ENCODE peak calls at places on chromosomes 12 and 14, in nine cellular contexts. M, Y, U, N, T, P, R, C and V are unnamed samples. For H3K27me3, the result is how much of the 10 kb centered on the place peaks cover.

GRCh38 chr12:58066296-58066695 is 124.9 kb downstream of the ATP23 start:
- DNase-seq in M (no peak), C (no peak), T (no peak), U (no peak), N (no peak), R (no peak), P (no peak), Y (no peak), V (no peak)

GRCh38 chr12:40010899-40011774 is 94.7 kb downstream of the SLC2A13 start:
- DNase-seq in C (peak), Y (peak), R (peak), N (peak), U (peak), P (peak), M (peak), T (peak), V (no peak)

GRCh38 chr12:119649202-119649808 is 18.6 kb upstream of the PRKAB1 start:
- DNase-seq in U (peak), C (peak), R (no peak), Y (no peak), M (no peak), P (no peak), T (no peak), N (no peak), V (no peak)

GRCh38 chr12:127429556-127429955 is 837.4 kb upstream of the TMEM132C start:
- DNase-seq in Y (no peak), R (no peak), N (no peak), M (no peak), P (no peak), U (no peak), T (no peak), C (no peak), V (no peak)

GRCh38 chr12:130398089-130398848 is 60.6 kb downstream of the PIWIL1 start:
- DNase-seq in T (no peak), P (no peak), R (no peak), C (no peak), M (no peak), N (no peak), Y (no peak), U (no peak), V (no peak)

GRCh38 chr14:95255487-95255886 is 64.2 kb downstream of the CLMN start:
- DNase-seq in C (peak), N (peak), U (peak), M (peak), T (no peak), R (no peak), P (no peak), Y (peak), V (no peak)

GRCh38 chr12:47773858-47774580 is 981 bp downstream of the SLC48A1 start:
- DNase-seq in N (no peak), U (no peak), R (no peak), Y (no peak), M (no peak), T (no peak), P (no peak), C (no peak), V (no peak)

GRCh38 chr12:27859648-27860047 is 79.6 kb upstream of the MANSC4 start:
- DNase-seq in Y (no peak), T (no peak), N (no peak), R (no peak), C (no peak), U (no peak), P (no peak), M (no peak), V (no peak)

GRCh38 chr14:54300881-54301280 is 95.9 kb upstream of the CDKN3 start:
- DNase-seq in U (no peak), R (no peak), N (no peak), Y (no peak), M (no peak), T (no peak), C (no peak), P (no peak), V (no peak)

GRCh38 chr14:67998804-67999203 is 179.2 kb downstream of the RAD51B start:
- DNase-seq in U (no peak), M (no peak), N (no peak), R (no peak), P (no peak), T (no peak), C (no peak), Y (no peak), V (no peak)

DNA sequence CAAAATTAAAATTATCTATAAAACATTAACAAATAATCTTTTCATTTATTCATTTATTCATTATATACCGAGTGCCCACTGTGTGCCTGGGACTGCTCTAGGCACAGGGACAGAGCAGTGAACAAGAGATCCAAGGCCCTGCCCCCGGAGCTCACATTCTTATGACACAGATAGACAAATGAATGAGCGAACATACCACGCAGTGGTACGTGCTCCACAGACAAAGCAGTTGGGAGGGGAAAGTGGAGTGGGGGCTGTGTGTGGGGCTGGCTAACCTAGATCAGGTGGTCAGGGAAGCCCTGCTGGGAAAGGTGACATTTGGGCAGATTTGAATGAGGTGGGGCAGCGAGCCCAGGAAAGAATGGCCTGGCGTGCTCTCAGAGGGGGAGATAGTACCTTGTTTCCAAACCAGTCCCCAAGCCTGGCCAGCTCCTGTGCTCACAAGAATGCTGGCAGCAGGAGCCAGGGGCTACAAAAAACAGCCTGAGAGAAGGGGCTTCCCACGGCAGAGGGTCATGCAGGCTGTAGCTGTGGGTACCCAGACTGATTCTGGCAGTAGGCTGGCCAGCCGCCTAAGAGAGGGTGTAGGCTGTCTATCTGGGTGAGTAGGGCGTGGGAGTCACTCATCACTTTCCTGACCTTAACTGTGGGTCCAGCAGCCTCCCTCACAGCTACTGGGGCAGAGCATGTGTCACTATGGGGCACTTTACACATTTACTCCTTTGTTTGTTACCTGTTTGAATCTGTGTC is 57.8 kb upstream of the ACTN1 start:
- DNase-seq in U (no peak), M (no peak), Y (no peak), P (peak), C (no peak), R (no peak), N (no peak), T (no peak), V (no peak)
- H3K27ac ChIP-seq in U (no peak), M (no peak), Y (no peak), P (no peak), C (no peak), R (no peak), N (no peak), T (peak), V (no peak)

DNA sequence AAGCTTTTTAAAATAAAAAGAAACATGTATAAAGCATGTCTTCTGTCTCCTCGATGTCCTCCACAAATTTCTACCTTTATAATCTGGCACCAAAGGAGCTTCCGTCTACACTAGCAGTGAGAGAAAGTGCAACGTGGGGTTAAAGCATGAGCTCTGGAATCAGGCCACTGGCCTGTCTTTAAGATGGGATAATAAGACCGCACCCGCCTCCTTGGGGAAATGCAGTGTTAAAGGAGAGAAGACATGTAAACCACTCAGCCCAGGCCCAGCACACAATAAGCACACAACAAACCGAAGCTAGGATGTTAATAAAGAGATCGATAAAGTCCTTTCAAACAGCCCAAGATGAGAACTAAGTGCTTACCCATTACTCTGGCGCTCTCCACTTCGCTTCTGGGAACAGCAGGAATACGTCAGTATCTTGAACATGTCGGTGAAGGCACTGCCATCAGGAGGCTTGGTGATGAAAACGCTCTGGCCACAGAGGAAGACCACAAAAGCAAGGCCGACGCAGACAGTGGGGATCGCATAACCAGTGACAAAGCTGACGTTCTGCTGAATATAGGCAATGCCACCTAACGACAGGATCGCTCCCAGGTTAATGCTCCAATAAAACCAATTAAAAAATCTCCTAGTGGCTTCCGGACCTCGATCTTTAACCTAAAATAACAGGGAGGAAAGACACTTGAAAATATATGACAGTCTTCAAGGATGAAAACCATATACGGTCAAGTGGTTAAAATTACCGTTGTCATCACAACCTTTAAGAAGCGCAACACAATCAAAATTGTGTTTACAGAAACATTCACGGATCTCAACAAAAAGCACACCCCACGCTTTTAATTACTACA is 9.1 kb downstream of the SLC15A4 start:
- DNase-seq in M (no peak), U (no peak), P (no peak), N (no peak), C (no peak), Y (no peak), R (no peak), T (no peak), V (no peak)
- H3K27me3 ChIP-seq in M (under half), U (under half), P (under half), N (under half), C (under half), Y (under half), R (under half), T (under half), V (under half)

GRCh38 chr14:102806447-102806846 is 29.2 kb downstream of the TRAF3 start:
- DNase-seq in Y (no peak), M (no peak), N (no peak), P (no peak), T (no peak), C (no peak), U (no peak), R (no peak), V (no peak)
- H3K4me3 ChIP-seq in Y (no peak), M (no peak), N (no peak), P (no peak), T (no peak), C (no peak), U (no peak), R (no peak), V (no peak)

GRCh38 chr14:30196861-30197260 is 269.2 kb upstream of the PRKD1 start:
- DNase-seq in C (no peak), U (no peak), N (no peak), R (no peak), Y (no peak), T (no peak), P (no peak), M (no peak), V (no peak)

GRCh38 chr14:30193791-30194407 is 266.3 kb upstream of the PRKD1 start:
- DNase-seq in N (no peak), U (no peak), T (no peak), R (peak), C (no peak), Y (no peak), P (no peak), M (no peak), V (no peak)

GRCh38 chr14:30193056-30193455 is 265.4 kb upstream of the PRKD1 start:
- DNase-seq in C (no peak), U (no peak), M (no peak), T (no peak), P (no peak), R (no peak), Y (no peak), N (no peak), V (no peak)

GRCh38 chr14:30195946-30196345 is 268.3 kb upstream of the PRKD1 start:
- DNase-seq in U (no peak), R (no peak), Y (no peak), M (no peak), C (no peak), N (no peak), P (no peak), T (no peak), V (no peak)

GRCh38 chr14:30194769-30195168 is 267.1 kb upstream of the PRKD1 start:
- DNase-seq in R (peak), M (no peak), U (no peak), T (no peak), C (no peak), N (no peak), P (no peak), Y (no peak), V (no peak)
- H3K27ac ChIP-seq in R (peak), M (peak), U (no peak), T (peak), C (no peak), N (no peak), P (no peak), Y (no peak), V (no peak)

GRCh38 chr12:54128466-54128865 is 60.3 kb downstream of the SMUG1 start:
- DNase-seq in T (no peak), Y (no peak), P (no peak), C (no peak), R (no peak), N (no peak), M (no peak), U (no peak), V (no peak)

GRCh38 chr12:54126696-54127537 is 61.9 kb downstream of the SMUG1 start:
- DNase-seq in C (no peak), R (no peak), Y (peak), N (no peak), U (no peak), P (peak), M (peak), T (peak), V (no peak)

GRCh38 chr12:54131641-54132280 is 57.0 kb downstream of the SMUG1 start:
- DNase-seq in M (no peak), C (no peak), T (no peak), P (no peak), U (no peak), N (no peak), R (no peak), Y (no peak), V (no peak)

GRCh38 chr12:54127538-54128259 is 61.1 kb downstream of the SMUG1 start:
- DNase-seq in C (no peak), Y (no peak), M (no peak), N (no peak), P (no peak), R (no peak), T (no peak), U (no peak), V (no peak)

GRCh38 chr12:54129028-54129903 is 59.5 kb downstream of the SMUG1 start:
- DNase-seq in R (no peak), P (no peak), C (no peak), M (no peak), U (no peak), Y (no peak), T (no peak), N (no peak), V (no peak)
- H3K27me3 ChIP-seq in R (half or more), P (under half), C (under half), M (under half), U (half or more), Y (under half), T (under half), N (under half), V (under half)

GRCh38 chr12:68610435-68611093 is at the start of gene RAP1B:
- DNase-seq in T (peak), N (peak), M (peak), U (peak), P (peak), Y (peak), R (peak), C (peak), V (no peak)
- H3K4me3 ChIP-seq in T (peak), N (peak), M (peak), U (peak), P (peak), Y (peak), R (peak), C (peak), V (peak)

DNA sequence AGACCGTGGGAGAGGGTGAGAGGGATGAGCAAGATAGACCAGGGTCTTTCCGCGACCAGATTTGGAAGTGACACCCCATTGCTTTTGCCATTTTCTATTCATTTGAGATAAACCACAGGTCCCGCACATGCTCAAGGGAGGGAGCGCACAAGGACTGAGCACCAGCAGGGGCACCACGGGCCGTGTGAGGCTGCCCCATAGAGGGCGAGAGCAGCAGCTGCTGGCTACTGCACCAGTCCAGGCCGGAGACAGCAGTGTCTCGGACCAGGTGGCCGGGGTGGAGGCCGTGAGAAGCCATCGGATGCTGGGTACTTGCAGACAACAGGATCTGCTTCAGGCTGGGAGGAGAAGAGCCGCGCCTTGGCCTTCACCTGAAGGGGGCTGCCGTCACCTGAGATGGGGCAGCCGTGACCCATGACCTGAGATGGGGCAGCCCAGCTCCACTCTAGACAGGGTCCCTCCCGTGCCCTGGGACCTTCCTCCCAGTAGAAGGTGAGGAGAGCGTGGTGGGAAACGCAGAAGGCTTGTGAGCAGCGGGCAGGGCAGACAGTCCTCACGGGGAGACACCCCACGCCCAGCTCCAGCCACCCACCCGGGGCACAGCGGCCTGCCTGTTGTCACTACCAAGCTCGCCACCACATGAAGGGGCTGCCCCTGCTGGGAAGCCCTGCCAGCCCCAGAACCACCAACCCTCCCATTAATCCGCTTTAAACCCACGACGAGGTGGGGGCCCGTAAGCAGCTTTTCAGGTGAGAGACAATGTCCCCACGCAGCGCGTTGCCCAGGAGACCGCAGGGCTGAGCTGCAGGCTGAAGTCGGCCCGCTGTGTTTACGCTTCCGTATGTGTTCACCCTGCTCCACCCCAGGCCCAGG is 61.7 kb upstream of the FBRSL1 start:
- DNase-seq in N (no peak), R (no peak), U (no peak), M (no peak), P (no peak), C (no peak), Y (no peak), T (no peak), V (no peak)
- H3K27ac ChIP-seq in N (no peak), R (no peak), U (no peak), M (no peak), P (no peak), C (peak), Y (no peak), T (no peak), V (no peak)

GRCh38 chr12:114678718-114679117 is 5.3 kb downstream of the TBX3 start:
- DNase-seq in M (no peak), T (no peak), Y (no peak), P (no peak), U (no peak), R (no peak), N (no peak), C (no peak), V (no peak)
- H3K27me3 ChIP-seq in M (under half), T (under half), Y (under half), P (under half), U (under half), R (under half), N (under half), C (half or more), V (under half)

GRCh38 chr14:104864267-104865068 is 600 bp upstream of the CEP170B start:
- DNase-seq in T (no peak), R (no peak), Y (peak), P (no peak), M (no peak), N (peak), U (peak), C (peak), V (peak)
- H3K4me3 ChIP-seq in T (peak), R (peak), Y (peak), P (peak), M (peak), N (peak), U (peak), C (peak), V (peak)